ENCODE peak calls at places on chromosome 22, in seven cellular contexts. Q is anterior cingulate cortex; V is caudate nucleus; X is activated CD4-positive, alpha-beta T cell treated with anti-CD3 and anti-CD28 coated beads, Interleukin-2, amount 10 ng/mL, durations not matched to agents 7 days and 5 days; U is activated T-cell treated with anti-CD3 and anti-CD28 coated beads for 1 hour; C is GM12891; F is stimulated activated CD8-positive, alpha-beta memory T cell treated with anti-CD3 and anti-CD28 coated beads, Interleukin-4, amount 100 ng/mL, for 24 hours. B is an unnamed sample.

GRCh38 chr22:48415535-48415934 is 1412.1 kb downstream of the BRD1 start:
- DNase-seq in Q (no peak), F (no peak), V (no peak), X (no peak), U (no peak), C (no peak), B (no peak)

GRCh38 chr22:22945195-22945594 is 57.6 kb downstream of the IGLL5 start:
- DNase-seq in F (no peak), Q (no peak), C (no peak), U (no peak), V (no peak), X (no peak), B (no peak)

GRCh38 chr22:19451570-19451969 is 4.1 kb upstream of the C22orf39 start:
- DNase-seq in Q (no peak), V (no peak), C (no peak), U (no peak), X (no peak), F (no peak), B (no peak)

GRCh38 chr22:32334640-32335365 is 22.9 kb upstream of the RFPL3 start:
- DNase-seq in Q (no peak), C (no peak), V (no peak), X (no peak), U (no peak), F (no peak), B (no peak)

GRCh38 chr22:23744485-23744884 is 6.4 kb downstream of the ZNF70 start:
- DNase-seq in C (no peak), U (no peak), Q (no peak), F (no peak), X (no peak), V (no peak), B (no peak)

GRCh38 chr22:35212020-35212419 is 45.3 kb upstream of the HMGXB4 start:
- DNase-seq in X (no peak), C (no peak), Q (no peak), U (no peak), F (no peak), V (no peak), B (no peak)

GRCh38 chr22:36081023-36081431 is 52.4 kb upstream of the RBFOX2 start:
- DNase-seq in C (no peak), Q (no peak), X (no peak), F (no peak), U (no peak), V (no peak), B (no peak)

GRCh38 chr22:22871536-22872278 is 15.9 kb upstream of the IGLL5 start:
- DNase-seq in Q (no peak), X (peak; percentile 3), C (no peak), V (no peak), F (no peak), U (no peak), B (no peak)

GRCh38 chr22:49768511-49768910 is 59.2 kb downstream of the BRD1 start:
- DNase-seq in U (no peak), C (no peak), X (no peak), V (no peak), Q (no peak), F (no peak), B (no peak)

GRCh38 chr22:25540128-25540790 is 24.2 kb upstream of the GRK3 start:
- DNase-seq in C (no peak), U (no peak), X (no peak), F (no peak), V (no peak), Q (no peak), B (no peak)

GRCh38 chr22:40578171-40578570 is 58.3 kb downstream of the MRTFA start:
- DNase-seq in X (peak; percentile 27), F (no peak), Q (no peak), V (no peak), U (no peak), C (no peak), B (no peak)

GRCh38 chr22:49406879-49407587 is 420.6 kb downstream of the BRD1 start:
- DNase-seq in C (no peak), V (no peak), F (no peak), Q (no peak), X (no peak), U (no peak), B (no peak)

GRCh38 chr22:48237466-48237865 is 1475.0 kb downstream of the TBC1D22A start:
- DNase-seq in Q (no peak), V (no peak), U (no peak), C (no peak), F (no peak), X (no peak), B (no peak)

GRCh38 chr22:41197046-41197807 is 7.9 kb upstream of the L3MBTL2 start:
- DNase-seq in Q (peak; percentile 75), V (peak; percentile 76), U (peak; percentile 77), X (peak; percentile 81), F (peak; percentile 80), C (peak; percentile 86), B (peak; percentile 89)

GRCh38 chr22:42283288-42284229 is 13.1 kb upstream of the TCF20 start:
- DNase-seq in X (peak; percentile 37), F (no peak), U (no peak), Q (peak; percentile 35), C (no peak), V (no peak), B (no peak)

GRCh38 chr22:41939981-41940852 is 6.7 kb downstream of the CENPM start:
- DNase-seq in Q (no peak), F (peak; percentile 85), V (no peak), X (peak; percentile 97), C (no peak), U (peak; percentile 88), B (peak; percentile 73)

GRCh38 chr22:23767673-23768548 is at the start of gene CHCHD10:
- DNase-seq in X (peak; percentile 78), F (peak; percentile 69), Q (peak; percentile 75), C (peak; percentile 83), U (peak; percentile 70), V (peak; percentile 74), B (peak; percentile 82)

GRCh38 chr22:45968003-45968650 is 8.8 kb downstream of the WNT7B start:
- DNase-seq in C (no peak), V (no peak), X (no peak), F (no peak), U (no peak), Q (no peak), B (no peak)

GRCh38 chr22:21640810-21641209 is 1.3 kb upstream of the SDF2L1 start:
- DNase-seq in C (no peak), U (no peak), V (no peak), Q (no peak), F (no peak), X (no peak), B (no peak)

GRCh38 chr22:23267225-23268043 is 87.1 kb downstream of the BCR start:
- DNase-seq in F (no peak), U (no peak), X (no peak), Q (no peak), V (no peak), C (no peak), B (no peak)